ENCODE peak calls at places on chromosomes 16 and 17, in seven cellular contexts. S is T-helper 1 cell, Q is T-helper 9 cell, T is left ventricle myocardium inferior, U is NCI-H1417, Z is colonic mucosa, E is left cardiac atrium. B is an unnamed sample.

GRCh38 chr17:9258115-9259020 is 237.1 kb downstream of the NTN1 start:
- DNase-seq in S (no peak), Q (no peak), T (no peak), U (peak), Z (no peak), E (no peak), B (no peak)

GRCh38 chr16:22665803-22666202 is 148.2 kb upstream of the HS3ST2 start:
- DNase-seq in S (no peak), Q (no peak), T (no peak), U (no peak), Z (no peak), E (no peak), B (no peak)

GRCh38 chr16:71254832-71255560 is 24.5 kb upstream of the HYDIN start:
- DNase-seq in S (no peak), Q (no peak), T (no peak), U (peak), Z (no peak), E (no peak), B (no peak)

GRCh38 chr16:19879241-19879792 is 5.3 kb downstream of the GPRC5B start:
- DNase-seq in S (no peak), Q (no peak), T (peak), U (peak), Z (no peak), E (peak), B (no peak)

GRCh38 chr16:57064995-57065394 is 27.4 kb upstream of the CPNE2 start:
- DNase-seq in S (no peak), Q (no peak), T (no peak), U (no peak), Z (no peak), E (no peak), B (no peak)

GRCh38 chr17:36880506-36880905 is 56.8 kb upstream of the LHX1 start:
- DNase-seq in S (no peak), Q (no peak), T (no peak), U (no peak), Z (no peak), E (no peak), B (no peak)

GRCh38 chr16:1929105-1929504 is 10.9 kb upstream of the HS3ST6 start:
- DNase-seq in S (no peak), Q (no peak), T (no peak), U (peak), Z (peak), E (no peak), B (no peak)

GRCh38 chr16:83102336-83102735 is 475.6 kb downstream of the CDH13 start:
- DNase-seq in S (no peak), Q (no peak), T (no peak), U (no peak), Z (no peak), E (no peak), B (no peak)

GRCh38 chr17:65455972-65456343 is 105.5 kb downstream of the AXIN2 start:
- DNase-seq in S (no peak), Q (peak), T (no peak), U (peak), Z (peak), E (no peak), B (no peak)

GRCh38 chr16:77043076-77043475 is 147.9 kb upstream of the MON1B start:
- DNase-seq in S (no peak), Q (no peak), T (no peak), U (peak), Z (no peak), E (no peak), B (no peak)

GRCh38 chr17:45230787-45231480 is 9.2 kb downstream of the FMNL1 start:
- DNase-seq in S (no peak), Q (no peak), T (peak), U (peak), Z (no peak), E (no peak), B (no peak)

GRCh38 chr17:73476890-73477350 is 165.1 kb upstream of the CDC42EP4 start:
- DNase-seq in S (no peak), Q (no peak), T (peak), U (peak), Z (no peak), E (peak), B (no peak)

GRCh38 chr17:80908776-80909175 is 82.9 kb upstream of the CHMP6 start:
- DNase-seq in S (no peak), Q (no peak), T (no peak), U (peak), Z (no peak), E (no peak), B (no peak)

GRCh38 chr17:72706396-72706981 is 386.0 kb downstream of the SLC39A11 start:
- DNase-seq in S (no peak), Q (no peak), T (no peak), U (no peak), Z (no peak), E (no peak), B (no peak)

GRCh38 chr17:41932821-41933389 is 2.5 kb downstream of the ODAD4 start:
- DNase-seq in S (no peak), Q (no peak), T (no peak), U (no peak), Z (no peak), E (no peak), B (no peak)

GRCh38 chr17:13835151-13835550 is 233.4 kb upstream of the HS3ST3A1 start:
- DNase-seq in S (no peak), Q (no peak), T (peak), U (no peak), Z (no peak), E (no peak), B (no peak)

GRCh38 chr17:47847341-47848197 is 3.4 kb downstream of the SP6 start:
- DNase-seq in S (peak), Q (no peak), T (no peak), U (no peak), Z (no peak), E (no peak), B (no peak)

GRCh38 chr17:80984749-80985148 is 6.9 kb upstream of the CHMP6 start:
- DNase-seq in S (no peak), Q (no peak), T (no peak), U (no peak), Z (no peak), E (no peak), B (no peak)

GRCh38 chr16:51243836-51244483 is 92.9 kb upstream of the SALL1 start:
- DNase-seq in S (no peak), Q (no peak), T (no peak), U (no peak), Z (peak), E (no peak), B (no peak)

GRCh38 chr16:88287219-88287618 is 95.5 kb upstream of the ZNF469 start:
- DNase-seq in S (no peak), Q (no peak), T (no peak), U (peak), Z (no peak), E (no peak), B (no peak)

GRCh38 chr17:50661795-50662391 is 27.2 kb downstream of the ABCC3 start:
- DNase-seq in S (no peak), Q (no peak), T (no peak), U (peak), Z (peak), E (peak), B (peak)

GRCh38 chr17:75637143-75637538 is 3.9 kb downstream of the SMIM5 start:
- DNase-seq in S (no peak), Q (no peak), T (peak), U (no peak), Z (peak), E (peak), B (no peak)

GRCh38 chr17:3526491-3526890 is 31.1 kb downstream of the TRPV3 start:
- DNase-seq in S (no peak), Q (no peak), T (no peak), U (no peak), Z (no peak), E (no peak), B (no peak)

GRCh38 chr17:81966343-81967243 is 5.6 kb upstream of the NOTUM start:
- DNase-seq in S (no peak), Q (no peak), T (peak), U (peak), Z (peak), E (peak), B (no peak)

GRCh38 chr16:80931985-80932720 is 74.5 kb downstream of the CMC2 start:
- DNase-seq in S (no peak), Q (no peak), T (peak), U (peak), Z (peak), E (peak), B (peak)

GRCh38 chr17:21288581-21289017 is 4.1 kb downstream of the MAP2K3 start:
- DNase-seq in S (no peak), Q (no peak), T (no peak), U (no peak), Z (no peak), E (no peak), B (no peak)

GRCh38 chr17:2214047-2214717 is 89.4 kb downstream of the SMG6 start:
- DNase-seq in S (no peak), Q (no peak), T (peak), U (no peak), Z (no peak), E (peak), B (peak)

GRCh38 chr17:66661411-66661843 is 173.5 kb upstream of the CACNG5 start:
- DNase-seq in S (no peak), Q (no peak), T (no peak), U (peak), Z (no peak), E (no peak), B (no peak)

B was measured in tibial nerve.